ENCODE peak calls at places on chromosomes 12 and 14, in five cellular contexts. One of them, this sample, is unnamed.

GRCh38 chr12:64427988-64428387 is 23.8 kb downstream of the XPOT start:
- DNase-seq in WTC11: no peak
- DNase-seq in activated CD4-positive, alpha-beta memory T cell treated with anti-CD3 and anti-CD28 coated beads, Interleukin-2, amount 10 ng/mL, durations not matched to agents 7 days and 5 days: no peak
- DNase-seq in stimulated activated CD4-positive, alpha-beta T cell treated with anti-CD3 and anti-CD28 coated beads, Interleukin-12 subunit alpha, Interleukin-12 subunit beta, amount 100 ng/mL, for 4 hours: no peak
- DNase-seq in iPS-NIHi11: no peak
- DNase-seq in this sample: no peak

GRCh38 chr12:76646366-76646765 is 86.8 kb upstream of the OSBPL8 start:
- DNase-seq in activated CD4-positive, alpha-beta memory T cell treated with anti-CD3 and anti-CD28 coated beads, Interleukin-2, amount 10 ng/mL, durations not matched to agents 7 days and 5 days: no peak
- DNase-seq in WTC11: no peak
- DNase-seq in iPS-NIHi11: no peak
- DNase-seq in stimulated activated CD4-positive, alpha-beta T cell treated with anti-CD3 and anti-CD28 coated beads, Interleukin-12 subunit alpha, Interleukin-12 subunit beta, amount 100 ng/mL, for 4 hours: no peak
- DNase-seq in this sample: no peak

GRCh38 chr12:118544569-118544968 is 168.2 kb downstream of the SUDS3 start:
- DNase-seq in stimulated activated CD4-positive, alpha-beta T cell treated with anti-CD3 and anti-CD28 coated beads, Interleukin-12 subunit alpha, Interleukin-12 subunit beta, amount 100 ng/mL, for 4 hours: no peak
- DNase-seq in activated CD4-positive, alpha-beta memory T cell treated with anti-CD3 and anti-CD28 coated beads, Interleukin-2, amount 10 ng/mL, durations not matched to agents 7 days and 5 days: no peak
- DNase-seq in iPS-NIHi11: no peak
- DNase-seq in WTC11: no peak
- DNase-seq in this sample: no peak

GRCh38 chr12:109648446-109648980 is 65.1 kb upstream of the FAM222A start:
- DNase-seq in stimulated activated CD4-positive, alpha-beta T cell treated with anti-CD3 and anti-CD28 coated beads, Interleukin-12 subunit alpha, Interleukin-12 subunit beta, amount 100 ng/mL, for 4 hours: no peak
- DNase-seq in iPS-NIHi11: no peak
- DNase-seq in WTC11: no peak
- DNase-seq in activated CD4-positive, alpha-beta memory T cell treated with anti-CD3 and anti-CD28 coated beads, Interleukin-2, amount 10 ng/mL, durations not matched to agents 7 days and 5 days: no peak
- DNase-seq in this sample: no peak

GRCh38 chr14:32469388-32470160 is 140.5 kb downstream of the AKAP6 start:
- DNase-seq in stimulated activated CD4-positive, alpha-beta T cell treated with anti-CD3 and anti-CD28 coated beads, Interleukin-12 subunit alpha, Interleukin-12 subunit beta, amount 100 ng/mL, for 4 hours: no peak
- DNase-seq in activated CD4-positive, alpha-beta memory T cell treated with anti-CD3 and anti-CD28 coated beads, Interleukin-2, amount 10 ng/mL, durations not matched to agents 7 days and 5 days: no peak
- DNase-seq in iPS-NIHi11: no peak
- DNase-seq in WTC11: no peak
- DNase-seq in this sample: no peak

GRCh38 chr12:126747530-126748149 is 1519.3 kb upstream of the TMEM132C start:
- DNase-seq in activated CD4-positive, alpha-beta memory T cell treated with anti-CD3 and anti-CD28 coated beads, Interleukin-2, amount 10 ng/mL, durations not matched to agents 7 days and 5 days: peak
- DNase-seq in iPS-NIHi11: peak
- DNase-seq in stimulated activated CD4-positive, alpha-beta T cell treated with anti-CD3 and anti-CD28 coated beads, Interleukin-12 subunit alpha, Interleukin-12 subunit beta, amount 100 ng/mL, for 4 hours: peak
- DNase-seq in WTC11: peak
- DNase-seq in this sample: peak

GRCh38 chr12:112488257-112488926 is 69.6 kb downstream of the PTPN11 start:
- DNase-seq in stimulated activated CD4-positive, alpha-beta T cell treated with anti-CD3 and anti-CD28 coated beads, Interleukin-12 subunit alpha, Interleukin-12 subunit beta, amount 100 ng/mL, for 4 hours: no peak
- DNase-seq in iPS-NIHi11: no peak
- DNase-seq in activated CD4-positive, alpha-beta memory T cell treated with anti-CD3 and anti-CD28 coated beads, Interleukin-2, amount 10 ng/mL, durations not matched to agents 7 days and 5 days: no peak
- DNase-seq in WTC11: no peak
- DNase-seq in this sample: no peak

GRCh38 chr14:21656980-21657379 is 3.3 kb downstream of the OR4E2 start:
- DNase-seq in stimulated activated CD4-positive, alpha-beta T cell treated with anti-CD3 and anti-CD28 coated beads, Interleukin-12 subunit alpha, Interleukin-12 subunit beta, amount 100 ng/mL, for 4 hours: no peak
- DNase-seq in iPS-NIHi11: no peak
- DNase-seq in activated CD4-positive, alpha-beta memory T cell treated with anti-CD3 and anti-CD28 coated beads, Interleukin-2, amount 10 ng/mL, durations not matched to agents 7 days and 5 days: no peak
- DNase-seq in WTC11: no peak
- DNase-seq in this sample: no peak

GRCh38 chr14:53683229-53683628 is 273.4 kb downstream of the BMP4 start:
- DNase-seq in WTC11: no peak
- DNase-seq in iPS-NIHi11: no peak
- DNase-seq in stimulated activated CD4-positive, alpha-beta T cell treated with anti-CD3 and anti-CD28 coated beads, Interleukin-12 subunit alpha, Interleukin-12 subunit beta, amount 100 ng/mL, for 4 hours: no peak
- DNase-seq in activated CD4-positive, alpha-beta memory T cell treated with anti-CD3 and anti-CD28 coated beads, Interleukin-2, amount 10 ng/mL, durations not matched to agents 7 days and 5 days: no peak
- DNase-seq in this sample: no peak

GRCh38 chr12:8648598-8649205 is 13.9 kb downstream of the MFAP5 start:
- DNase-seq in iPS-NIHi11: no peak
- DNase-seq in activated CD4-positive, alpha-beta memory T cell treated with anti-CD3 and anti-CD28 coated beads, Interleukin-2, amount 10 ng/mL, durations not matched to agents 7 days and 5 days: peak
- DNase-seq in WTC11: no peak
- DNase-seq in stimulated activated CD4-positive, alpha-beta T cell treated with anti-CD3 and anti-CD28 coated beads, Interleukin-12 subunit alpha, Interleukin-12 subunit beta, amount 100 ng/mL, for 4 hours: peak
- DNase-seq in this sample: no peak

GRCh38 chr14:50068496-50068895 is 47.9 kb downstream of the VCPKMT start:
- DNase-seq in WTC11: no peak
- DNase-seq in stimulated activated CD4-positive, alpha-beta T cell treated with anti-CD3 and anti-CD28 coated beads, Interleukin-12 subunit alpha, Interleukin-12 subunit beta, amount 100 ng/mL, for 4 hours: no peak
- DNase-seq in activated CD4-positive, alpha-beta memory T cell treated with anti-CD3 and anti-CD28 coated beads, Interleukin-2, amount 10 ng/mL, durations not matched to agents 7 days and 5 days: no peak
- DNase-seq in iPS-NIHi11: no peak
- DNase-seq in this sample: no peak

GRCh38 chr12:6363330-6364036 is 11.9 kb downstream of the SCNN1A start:
- DNase-seq in activated CD4-positive, alpha-beta memory T cell treated with anti-CD3 and anti-CD28 coated beads, Interleukin-2, amount 10 ng/mL, durations not matched to agents 7 days and 5 days: peak
- DNase-seq in iPS-NIHi11: peak
- DNase-seq in stimulated activated CD4-positive, alpha-beta T cell treated with anti-CD3 and anti-CD28 coated beads, Interleukin-12 subunit alpha, Interleukin-12 subunit beta, amount 100 ng/mL, for 4 hours: peak
- DNase-seq in WTC11: peak
- DNase-seq in this sample: no peak

GRCh38 chr14:93132472-93133065 is 16.8 kb upstream of the ITPK1 start:
- DNase-seq in stimulated activated CD4-positive, alpha-beta T cell treated with anti-CD3 and anti-CD28 coated beads, Interleukin-12 subunit alpha, Interleukin-12 subunit beta, amount 100 ng/mL, for 4 hours: no peak
- DNase-seq in WTC11: no peak
- DNase-seq in activated CD4-positive, alpha-beta memory T cell treated with anti-CD3 and anti-CD28 coated beads, Interleukin-2, amount 10 ng/mL, durations not matched to agents 7 days and 5 days: peak
- DNase-seq in iPS-NIHi11: peak
- DNase-seq in this sample: no peak

GRCh38 chr14:65238456-65238855 is 136.1 kb upstream of the MAX start:
- DNase-seq in WTC11: no peak
- DNase-seq in activated CD4-positive, alpha-beta memory T cell treated with anti-CD3 and anti-CD28 coated beads, Interleukin-2, amount 10 ng/mL, durations not matched to agents 7 days and 5 days: no peak
- DNase-seq in stimulated activated CD4-positive, alpha-beta T cell treated with anti-CD3 and anti-CD28 coated beads, Interleukin-12 subunit alpha, Interleukin-12 subunit beta, amount 100 ng/mL, for 4 hours: no peak
- DNase-seq in iPS-NIHi11: no peak
- DNase-seq in this sample: no peak

GRCh38 chr12:60148109-60148508 is 552.3 kb downstream of the SLC16A7 start:
- DNase-seq in stimulated activated CD4-positive, alpha-beta T cell treated with anti-CD3 and anti-CD28 coated beads, Interleukin-12 subunit alpha, Interleukin-12 subunit beta, amount 100 ng/mL, for 4 hours: no peak
- DNase-seq in WTC11: no peak
- DNase-seq in iPS-NIHi11: no peak
- DNase-seq in activated CD4-positive, alpha-beta memory T cell treated with anti-CD3 and anti-CD28 coated beads, Interleukin-2, amount 10 ng/mL, durations not matched to agents 7 days and 5 days: no peak
- DNase-seq in this sample: no peak

GRCh38 chr14:90354551-90355298 is 23.0 kb upstream of the NRDE2 start:
- DNase-seq in iPS-NIHi11: no peak
- DNase-seq in stimulated activated CD4-positive, alpha-beta T cell treated with anti-CD3 and anti-CD28 coated beads, Interleukin-12 subunit alpha, Interleukin-12 subunit beta, amount 100 ng/mL, for 4 hours: no peak
- DNase-seq in activated CD4-positive, alpha-beta memory T cell treated with anti-CD3 and anti-CD28 coated beads, Interleukin-2, amount 10 ng/mL, durations not matched to agents 7 days and 5 days: no peak
- DNase-seq in WTC11: no peak
- DNase-seq in this sample: no peak

GRCh38 chr12:110312581-110313360 is 31.7 kb downstream of the ATP2A2 start:
- DNase-seq in stimulated activated CD4-positive, alpha-beta T cell treated with anti-CD3 and anti-CD28 coated beads, Interleukin-12 subunit alpha, Interleukin-12 subunit beta, amount 100 ng/mL, for 4 hours: no peak
- DNase-seq in activated CD4-positive, alpha-beta memory T cell treated with anti-CD3 and anti-CD28 coated beads, Interleukin-2, amount 10 ng/mL, durations not matched to agents 7 days and 5 days: no peak
- DNase-seq in iPS-NIHi11: no peak
- DNase-seq in WTC11: no peak
- DNase-seq in this sample: no peak

GRCh38 chr12:75658286-75658685 is 146.9 kb upstream of the KRR1 start:
- DNase-seq in stimulated activated CD4-positive, alpha-beta T cell treated with anti-CD3 and anti-CD28 coated beads, Interleukin-12 subunit alpha, Interleukin-12 subunit beta, amount 100 ng/mL, for 4 hours: no peak
- DNase-seq in iPS-NIHi11: no peak
- DNase-seq in activated CD4-positive, alpha-beta memory T cell treated with anti-CD3 and anti-CD28 coated beads, Interleukin-2, amount 10 ng/mL, durations not matched to agents 7 days and 5 days: no peak
- DNase-seq in WTC11: no peak
- DNase-seq in this sample: no peak

GRCh38 chr12:50186667-50187066 is 19.5 kb upstream of the CERS5 start:
- DNase-seq in iPS-NIHi11: no peak
- DNase-seq in stimulated activated CD4-positive, alpha-beta T cell treated with anti-CD3 and anti-CD28 coated beads, Interleukin-12 subunit alpha, Interleukin-12 subunit beta, amount 100 ng/mL, for 4 hours: no peak
- DNase-seq in activated CD4-positive, alpha-beta memory T cell treated with anti-CD3 and anti-CD28 coated beads, Interleukin-2, amount 10 ng/mL, durations not matched to agents 7 days and 5 days: no peak
- DNase-seq in WTC11: no peak
- DNase-seq in this sample: no peak

GRCh38 chr14:74360163-74360562 is 11.9 kb downstream of the VRTN start:
- DNase-seq in activated CD4-positive, alpha-beta memory T cell treated with anti-CD3 and anti-CD28 coated beads, Interleukin-2, amount 10 ng/mL, durations not matched to agents 7 days and 5 days: no peak
- DNase-seq in WTC11: no peak
- DNase-seq in iPS-NIHi11: no peak
- DNase-seq in stimulated activated CD4-positive, alpha-beta T cell treated with anti-CD3 and anti-CD28 coated beads, Interleukin-12 subunit alpha, Interleukin-12 subunit beta, amount 100 ng/mL, for 4 hours: no peak
- DNase-seq in this sample: no peak

GRCh38 chr14:45247427-45247826 is 5.6 kb downstream of the MIS18BP1 start:
- DNase-seq in activated CD4-positive, alpha-beta memory T cell treated with anti-CD3 and anti-CD28 coated beads, Interleukin-2, amount 10 ng/mL, durations not matched to agents 7 days and 5 days: no peak
- DNase-seq in WTC11: no peak
- DNase-seq in stimulated activated CD4-positive, alpha-beta T cell treated with anti-CD3 and anti-CD28 coated beads, Interleukin-12 subunit alpha, Interleukin-12 subunit beta, amount 100 ng/mL, for 4 hours: no peak
- DNase-seq in iPS-NIHi11: no peak
- DNase-seq in this sample: no peak

GRCh38 chr12:14768823-14769405 is 34.4 kb downstream of the WBP11 start:
- DNase-seq in stimulated activated CD4-positive, alpha-beta T cell treated with anti-CD3 and anti-CD28 coated beads, Interleukin-12 subunit alpha, Interleukin-12 subunit beta, amount 100 ng/mL, for 4 hours: peak
- DNase-seq in WTC11: peak
- DNase-seq in iPS-NIHi11: no peak
- DNase-seq in activated CD4-positive, alpha-beta memory T cell treated with anti-CD3 and anti-CD28 coated beads, Interleukin-2, amount 10 ng/mL, durations not matched to agents 7 days and 5 days: peak
- DNase-seq in this sample: no peak

GRCh38 chr14:100694579-100695422 is 31.9 kb upstream of the DLK1 start:
- DNase-seq in WTC11: no peak
- DNase-seq in stimulated activated CD4-positive, alpha-beta T cell treated with anti-CD3 and anti-CD28 coated beads, Interleukin-12 subunit alpha, Interleukin-12 subunit beta, amount 100 ng/mL, for 4 hours: no peak
- DNase-seq in activated CD4-positive, alpha-beta memory T cell treated with anti-CD3 and anti-CD28 coated beads, Interleukin-2, amount 10 ng/mL, durations not matched to agents 7 days and 5 days: no peak
- DNase-seq in iPS-NIHi11: no peak
- DNase-seq in this sample: no peak

GRCh38 chr12:19970116-19970515 is 398.2 kb upstream of the PDE3A start:
- DNase-seq in activated CD4-positive, alpha-beta memory T cell treated with anti-CD3 and anti-CD28 coated beads, Interleukin-2, amount 10 ng/mL, durations not matched to agents 7 days and 5 days: no peak
- DNase-seq in WTC11: no peak
- DNase-seq in iPS-NIHi11: no peak
- DNase-seq in stimulated activated CD4-positive, alpha-beta T cell treated with anti-CD3 and anti-CD28 coated beads, Interleukin-12 subunit alpha, Interleukin-12 subunit beta, amount 100 ng/mL, for 4 hours: no peak
- DNase-seq in this sample: no peak

GRCh38 chr14:53885241-53885640 is 71.4 kb downstream of the BMP4 start:
- DNase-seq in iPS-NIHi11: no peak
- DNase-seq in stimulated activated CD4-positive, alpha-beta T cell treated with anti-CD3 and anti-CD28 coated beads, Interleukin-12 subunit alpha, Interleukin-12 subunit beta, amount 100 ng/mL, for 4 hours: no peak
- DNase-seq in activated CD4-positive, alpha-beta memory T cell treated with anti-CD3 and anti-CD28 coated beads, Interleukin-2, amount 10 ng/mL, durations not matched to agents 7 days and 5 days: no peak
- DNase-seq in WTC11: no peak
- DNase-seq in this sample: no peak